ENCODE peak calls at places on chromosomes 16 and 17, in six cellular contexts. G, A, D, V, X and K are unnamed samples.

GRCh38 chr16:88301886-88302285 is 80.9 kb upstream of the ZNF469 start:
- DNase-seq in G (no peak), A (no peak), D (no peak), V (no peak), X (no peak), K (no peak)

GRCh38 chr17:57935833-57936807 is 19.1 kb downstream of the CUEDC1 start:
- DNase-seq in G (no peak), A (no peak), D (no peak), V (no peak), X (no peak), K (no peak)

GRCh38 chr16:54040480-54040879 is 246.1 kb downstream of the IRX3 start:
- DNase-seq in G (no peak), A (no peak), D (no peak), V (no peak), X (no peak), K (no peak)

GRCh38 chr17:62895650-62896301 is 70.3 kb upstream of the TANC2 start:
- DNase-seq in G (peak), A (no peak), D (no peak), V (no peak), X (no peak), K (no peak)

GRCh38 chr16:53726625-53727024 is 22.7 kb downstream of the FTO start:
- DNase-seq in G (peak), A (no peak), D (no peak), V (no peak), X (no peak), K (no peak)

GRCh38 chr16:12176051-12176450 is 199.5 kb downstream of the SNX29 start:
- DNase-seq in G (no peak), A (no peak), D (no peak), V (no peak), X (no peak), K (no peak)

GRCh38 chr17:72110953-72111339 is 9.9 kb upstream of the SOX9 start:
- DNase-seq in G (no peak), A (no peak), D (no peak), V (no peak), X (no peak), K (no peak)

GRCh38 chr16:49844399-49844798 is 11.5 kb downstream of the ZNF423 start:
- DNase-seq in G (no peak), A (no peak), D (no peak), V (no peak), X (no peak), K (no peak)

GRCh38 chr17:39547713-39548478 is 59.8 kb downstream of the NEUROD2 start:
- DNase-seq in G (peak), A (peak), D (peak), V (no peak), X (peak), K (peak)